ENCODE peak calls at places on chromosomes 5 and 9, in nine cellular contexts. One of them, this sample, is unnamed.

GRCh38 chr5:65205016-65205415 is 276.7 kb downstream of the ADAMTS6 start:
- DNase-seq in endodermal cell: no peak
- DNase-seq in A673: no peak
- DNase-seq in right atrium auricular region: no peak
- DNase-seq in breast epithelium: no peak
- DNase-seq in heart right ventricle: no peak
- DNase-seq in prostate gland: no peak
- DNase-seq in brain microvascular endothelial cell: no peak
- DNase-seq in fibroblast of pulmonary artery: no peak
- DNase-seq in this sample: no peak

GRCh38 chr5:159902444-159903121 is 13.7 kb upstream of the ADRA1B start:
- DNase-seq in breast epithelium: no peak
- DNase-seq in A673: no peak
- DNase-seq in endodermal cell: no peak
- DNase-seq in heart right ventricle: no peak
- DNase-seq in fibroblast of pulmonary artery: peak
- DNase-seq in brain microvascular endothelial cell: peak
- DNase-seq in prostate gland: no peak
- DNase-seq in right atrium auricular region: no peak
- DNase-seq in this sample: no peak

GRCh38 chr9:136665111-136665703 is 2.5 kb downstream of the EGFL7 start:
- DNase-seq in heart right ventricle: no peak
- DNase-seq in prostate gland: no peak
- DNase-seq in breast epithelium: no peak
- DNase-seq in endodermal cell: peak
- DNase-seq in A673: peak
- DNase-seq in right atrium auricular region: no peak
- DNase-seq in fibroblast of pulmonary artery: no peak
- DNase-seq in brain microvascular endothelial cell: no peak
- DNase-seq in this sample: no peak

GRCh38 chr5:137565450-137565849 is 66.3 kb upstream of the SPOCK1 start:
- DNase-seq in fibroblast of pulmonary artery: peak
- DNase-seq in breast epithelium: no peak
- DNase-seq in endodermal cell: no peak
- DNase-seq in A673: no peak
- DNase-seq in heart right ventricle: no peak
- DNase-seq in brain microvascular endothelial cell: no peak
- DNase-seq in prostate gland: no peak
- DNase-seq in right atrium auricular region: no peak
- DNase-seq in this sample: no peak

GRCh38 chr5:169088032-169088726 is 212.8 kb downstream of the SLIT3 start:
- DNase-seq in right atrium auricular region: no peak
- DNase-seq in prostate gland: no peak
- DNase-seq in brain microvascular endothelial cell: no peak
- DNase-seq in endodermal cell: no peak
- DNase-seq in heart right ventricle: no peak
- DNase-seq in A673: no peak
- DNase-seq in fibroblast of pulmonary artery: no peak
- DNase-seq in breast epithelium: no peak
- DNase-seq in this sample: no peak

GRCh38 chr5:10338996-10339903 is 14.2 kb upstream of the MARCHF6 start:
- DNase-seq in breast epithelium: no peak
- DNase-seq in heart right ventricle: no peak
- DNase-seq in brain microvascular endothelial cell: no peak
- DNase-seq in A673: no peak
- DNase-seq in endodermal cell: peak
- DNase-seq in fibroblast of pulmonary artery: no peak
- DNase-seq in prostate gland: no peak
- DNase-seq in right atrium auricular region: no peak
- DNase-seq in this sample: no peak

GRCh38 chr9:78238061-78239038 is 2.5 kb downstream of the CEP78 start:
- DNase-seq in prostate gland: no peak
- DNase-seq in right atrium auricular region: no peak
- DNase-seq in brain microvascular endothelial cell: no peak
- DNase-seq in A673: no peak
- DNase-seq in fibroblast of pulmonary artery: no peak
- DNase-seq in heart right ventricle: no peak
- DNase-seq in breast epithelium: no peak
- DNase-seq in endodermal cell: no peak
- DNase-seq in this sample: no peak

GRCh38 chr9:104494808-104495207 is 9.3 kb upstream of the OR13F1 start:
- DNase-seq in endodermal cell: no peak
- DNase-seq in A673: peak
- DNase-seq in brain microvascular endothelial cell: no peak
- DNase-seq in prostate gland: no peak
- DNase-seq in fibroblast of pulmonary artery: no peak
- DNase-seq in breast epithelium: no peak
- DNase-seq in right atrium auricular region: no peak
- DNase-seq in heart right ventricle: no peak
- DNase-seq in this sample: no peak

DNA sequence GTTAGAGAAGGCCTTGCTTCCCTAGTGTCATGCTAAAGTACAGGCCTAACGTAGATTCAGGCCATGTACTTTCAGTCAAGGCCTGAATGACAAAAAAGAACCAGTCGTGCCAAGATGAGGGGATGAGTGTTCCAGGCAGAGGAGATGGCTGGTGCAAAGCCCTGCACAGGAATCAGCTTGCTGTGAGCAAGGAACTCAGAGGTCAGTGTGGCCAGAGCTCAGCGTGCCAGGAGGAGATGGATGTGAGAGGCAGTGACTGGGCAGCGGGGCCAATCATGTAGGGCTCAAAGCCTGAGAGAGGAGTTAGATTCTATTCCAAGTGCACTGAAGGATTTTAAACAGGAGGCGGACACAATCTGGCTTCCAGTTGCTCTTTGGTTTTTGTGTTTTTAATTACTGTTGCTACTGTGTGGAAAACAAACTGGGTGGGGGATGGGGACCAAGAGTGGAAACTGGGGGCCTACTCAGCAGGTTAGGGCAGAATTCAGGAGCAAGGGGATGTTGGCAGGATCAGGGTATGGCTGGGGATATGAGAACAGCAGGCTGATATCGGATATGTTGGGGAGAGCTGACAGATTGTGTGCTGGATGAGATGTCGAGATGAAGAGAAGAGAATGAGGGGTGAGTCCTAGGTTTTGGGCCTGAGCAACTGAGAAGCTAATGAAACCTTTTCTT is 64.3 kb downstream of the ANGPTL2 start:
- DNase-seq in breast epithelium: no peak
- DNase-seq in right atrium auricular region: no peak
- DNase-seq in fibroblast of pulmonary artery: no peak
- DNase-seq in A673: no peak
- DNase-seq in brain microvascular endothelial cell: no peak
- DNase-seq in heart right ventricle: peak
- DNase-seq in prostate gland: no peak
- DNase-seq in endodermal cell: no peak
- DNase-seq in this sample: no peak
- H3K4me3 ChIP-seq in breast epithelium: no peak
- H3K4me3 ChIP-seq in right atrium auricular region: no peak
- H3K4me3 ChIP-seq in fibroblast of pulmonary artery: no peak
- H3K4me3 ChIP-seq in A673: no peak
- H3K4me3 ChIP-seq in brain microvascular endothelial cell: no peak
- H3K4me3 ChIP-seq in heart right ventricle: no peak
- H3K4me3 ChIP-seq in prostate gland: no peak
- H3K4me3 ChIP-seq in endodermal cell: no peak
- H3K4me3 ChIP-seq in this sample: no peak

DNA sequence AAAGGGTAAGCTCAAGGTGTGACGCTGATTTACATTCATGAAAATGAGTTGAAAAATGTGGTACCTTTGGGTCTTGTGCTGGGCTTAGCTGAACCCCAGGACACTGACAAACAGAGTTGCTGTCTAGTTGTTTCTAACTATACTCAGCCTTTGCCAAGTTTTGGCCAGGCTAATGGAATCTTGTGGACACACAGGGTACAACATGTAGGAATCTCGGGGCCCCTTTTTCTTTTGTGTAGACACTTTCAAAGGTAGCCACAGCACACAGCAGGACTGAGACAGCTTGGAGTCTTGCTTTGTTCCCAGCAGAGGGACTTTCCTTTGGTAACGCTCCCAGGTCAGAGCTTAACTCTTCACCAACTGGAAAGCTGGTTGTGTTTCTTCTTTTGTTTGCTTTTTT is 7.8 kb downstream of the LIX1 start:
- DNase-seq in brain microvascular endothelial cell: no peak
- DNase-seq in fibroblast of pulmonary artery: no peak
- DNase-seq in A673: no peak
- DNase-seq in heart right ventricle: no peak
- DNase-seq in right atrium auricular region: no peak
- DNase-seq in prostate gland: no peak
- DNase-seq in breast epithelium: no peak
- DNase-seq in endodermal cell: peak
- DNase-seq in this sample: no peak
- TF ChIP-seq CTCF in brain microvascular endothelial cell: no peak
- TF ChIP-seq CTCF in fibroblast of pulmonary artery: no peak
- TF ChIP-seq CTCF in A673: no peak
- TF ChIP-seq CTCF in heart right ventricle: no peak
- TF ChIP-seq CTCF in right atrium auricular region: no peak
- TF ChIP-seq CTCF in prostate gland: no peak
- TF ChIP-seq CTCF in breast epithelium: no peak
- TF ChIP-seq CTCF in endodermal cell: peak
- TF ChIP-seq CTCF in this sample: no peak

DNA sequence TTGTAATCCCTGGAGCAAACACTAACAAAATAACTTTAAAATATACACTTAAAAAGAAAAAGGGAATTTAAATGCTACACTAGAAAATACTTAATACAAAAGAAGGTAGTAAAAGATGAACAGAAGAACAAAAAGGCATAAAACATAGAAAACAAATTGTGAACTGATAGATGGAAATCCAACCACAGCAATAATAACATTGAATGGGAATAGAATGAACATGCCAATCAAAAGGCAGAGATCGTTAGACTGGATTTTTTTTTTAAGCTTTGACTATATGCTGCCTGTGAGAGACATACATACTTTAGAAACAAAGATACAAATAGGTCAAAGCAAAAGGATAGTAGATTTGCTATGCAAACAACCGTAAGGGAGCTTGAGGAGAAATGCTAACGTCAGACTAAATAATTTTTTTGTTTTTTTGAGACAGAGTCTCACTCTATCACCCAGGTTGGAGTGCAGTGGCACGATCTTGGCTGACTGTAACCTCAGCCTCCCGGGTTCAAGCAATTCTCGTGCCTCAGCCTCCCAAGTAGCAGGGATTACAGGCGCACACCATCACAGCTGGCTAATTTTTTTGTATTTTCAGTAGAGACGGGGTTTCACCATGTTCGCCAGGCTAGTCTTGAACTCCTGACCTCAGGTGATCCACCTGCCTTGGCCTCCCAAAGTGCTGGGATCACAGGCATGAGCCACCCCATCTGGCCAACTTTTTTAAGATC is 6.5 kb downstream of the ABO start:
- DNase-seq in A673: no peak
- DNase-seq in endodermal cell: no peak
- DNase-seq in heart right ventricle: no peak
- DNase-seq in right atrium auricular region: no peak
- DNase-seq in prostate gland: no peak
- DNase-seq in brain microvascular endothelial cell: no peak
- DNase-seq in fibroblast of pulmonary artery: no peak
- DNase-seq in breast epithelium: no peak
- DNase-seq in this sample: no peak
- H3K4me3 ChIP-seq in A673: no peak
- H3K4me3 ChIP-seq in endodermal cell: no peak
- H3K4me3 ChIP-seq in heart right ventricle: no peak
- H3K4me3 ChIP-seq in right atrium auricular region: no peak
- H3K4me3 ChIP-seq in prostate gland: no peak
- H3K4me3 ChIP-seq in brain microvascular endothelial cell: no peak
- H3K4me3 ChIP-seq in fibroblast of pulmonary artery: no peak
- H3K4me3 ChIP-seq in breast epithelium: no peak
- H3K4me3 ChIP-seq in this sample: no peak

DNA sequence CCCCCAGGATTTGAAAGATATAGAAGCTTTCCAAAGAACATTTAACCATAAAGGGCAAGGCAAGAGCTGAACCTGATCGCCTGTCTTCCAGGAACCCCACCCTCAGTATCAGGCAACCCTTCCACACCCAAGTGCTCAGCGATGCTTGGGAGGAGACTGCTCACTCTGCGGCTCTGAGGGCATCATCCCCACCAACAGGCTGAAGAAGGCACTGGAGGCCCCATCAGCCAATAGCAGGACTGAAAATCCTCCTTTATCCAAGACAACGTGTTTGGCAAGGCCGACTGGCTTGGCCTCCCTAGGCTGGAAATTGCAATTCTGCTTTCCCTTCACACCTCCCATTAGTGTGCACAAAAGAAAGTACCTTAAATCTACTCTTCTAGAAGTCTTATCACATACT is 1.4 kb upstream of the PPP2CA start:
- DNase-seq in endodermal cell: peak
- DNase-seq in brain microvascular endothelial cell: no peak
- DNase-seq in breast epithelium: no peak
- DNase-seq in fibroblast of pulmonary artery: no peak
- DNase-seq in prostate gland: no peak
- DNase-seq in right atrium auricular region: no peak
- DNase-seq in A673: peak
- DNase-seq in heart right ventricle: no peak
- DNase-seq in this sample: no peak
- TF ChIP-seq CTCF in endodermal cell: peak
- TF ChIP-seq CTCF in brain microvascular endothelial cell: no peak
- TF ChIP-seq CTCF in breast epithelium: no peak
- TF ChIP-seq CTCF in fibroblast of pulmonary artery: no peak
- TF ChIP-seq CTCF in prostate gland: peak
- TF ChIP-seq CTCF in right atrium auricular region: no peak
- TF ChIP-seq CTCF in A673: no peak
- TF ChIP-seq CTCF in heart right ventricle: peak
- TF ChIP-seq CTCF in this sample: no peak

GRCh38 chr9:98958271-98958989 is 14.7 kb downstream of the COL15A1 start:
- DNase-seq in brain microvascular endothelial cell: peak
- DNase-seq in prostate gland: no peak
- DNase-seq in fibroblast of pulmonary artery: peak
- DNase-seq in endodermal cell: no peak
- DNase-seq in breast epithelium: no peak
- DNase-seq in heart right ventricle: no peak
- DNase-seq in A673: no peak
- DNase-seq in right atrium auricular region: no peak
- DNase-seq in this sample: peak
- H3K4me3 ChIP-seq in brain microvascular endothelial cell: no peak
- H3K4me3 ChIP-seq in prostate gland: no peak
- H3K4me3 ChIP-seq in fibroblast of pulmonary artery: no peak
- H3K4me3 ChIP-seq in endodermal cell: no peak
- H3K4me3 ChIP-seq in breast epithelium: no peak
- H3K4me3 ChIP-seq in heart right ventricle: no peak
- H3K4me3 ChIP-seq in A673: no peak
- H3K4me3 ChIP-seq in right atrium auricular region: no peak
- H3K4me3 ChIP-seq in this sample: no peak

DNA sequence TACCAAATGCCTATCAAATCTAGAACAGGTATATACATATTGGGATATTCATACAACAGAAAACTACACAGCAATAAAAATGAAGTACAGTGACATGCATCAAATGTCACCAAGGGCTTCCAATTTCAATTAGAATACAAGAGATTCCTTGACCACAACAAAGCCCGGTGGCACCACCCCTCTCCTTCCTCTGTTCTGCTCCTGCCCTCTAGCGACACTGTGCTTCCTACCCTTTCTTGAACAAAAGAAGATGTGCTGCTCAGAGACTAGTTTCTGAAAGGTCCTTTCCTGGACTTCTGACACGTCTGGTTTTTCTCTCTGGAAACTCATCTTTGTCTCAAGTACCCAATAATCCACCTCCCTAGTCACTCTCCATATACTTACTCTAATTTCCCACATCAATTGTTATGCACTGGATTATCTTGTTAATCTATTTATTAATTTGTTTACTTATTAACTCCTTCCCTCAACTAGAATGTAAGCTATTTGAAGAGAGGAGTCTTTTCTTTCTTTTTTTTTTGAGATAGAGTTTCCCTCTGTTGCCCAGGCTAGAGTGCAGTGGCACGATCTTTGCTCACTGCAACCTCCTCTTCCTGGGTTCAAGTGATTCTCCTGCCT is 70.4 kb upstream of the CTSV start:
- DNase-seq in endodermal cell: peak
- DNase-seq in brain microvascular endothelial cell: peak
- DNase-seq in right atrium auricular region: no peak
- DNase-seq in prostate gland: peak
- DNase-seq in breast epithelium: no peak
- DNase-seq in heart right ventricle: no peak
- DNase-seq in fibroblast of pulmonary artery: peak
- DNase-seq in A673: peak
- DNase-seq in this sample: peak
- TF ChIP-seq CTCF in endodermal cell: peak
- TF ChIP-seq CTCF in brain microvascular endothelial cell: peak
- TF ChIP-seq CTCF in right atrium auricular region: peak
- TF ChIP-seq CTCF in prostate gland: peak
- TF ChIP-seq CTCF in breast epithelium: peak
- TF ChIP-seq CTCF in heart right ventricle: peak
- TF ChIP-seq CTCF in fibroblast of pulmonary artery: peak
- TF ChIP-seq CTCF in A673: peak
- TF ChIP-seq CTCF in this sample: peak

This sample was measured in HFF-Myc.